ENCODE peak calls at places on chromosomes 2 and 18, in seven cellular contexts. F, M, B, X, L, S and E are unnamed samples.

GRCh38 chr18:42426496-42427015 is 471.5 kb downstream of the PIK3C3 start:
- DNase-seq in F (no peak), M (no peak), B (no peak), X (no peak), L (no peak), S (no peak), E (no peak)

GRCh38 chr2:170361359-170361936 is 183.5 kb downstream of the MYO3B start:
- DNase-seq in F (peak), M (peak), B (no peak), X (peak), L (peak), S (peak), E (peak)

GRCh38 chr2:180652794-180653193 is 327.6 kb upstream of the UBE2E3 start:
- DNase-seq in F (no peak), M (no peak), B (no peak), X (no peak), L (no peak), S (no peak), E (no peak)

GRCh38 chr2:84958135-84959044 is 12.6 kb upstream of the KCMF1 start:
- DNase-seq in F (peak), M (peak), B (peak), X (peak), L (peak), S (no peak), E (no peak)

GRCh38 chr2:237919593-237919992 is 47.2 kb upstream of the UBE2F start:
- DNase-seq in F (no peak), M (no peak), B (peak), X (no peak), L (no peak), S (no peak), E (peak)

GRCh38 chr2:171317492-171318125 is 116.2 kb downstream of the METTL8 start:
- DNase-seq in F (no peak), M (no peak), B (no peak), X (no peak), L (peak), S (no peak), E (no peak)

GRCh38 chr2:74759991-74760390 is 73.9 kb upstream of the HK2 start:
- DNase-seq in F (no peak), M (no peak), B (no peak), X (no peak), L (no peak), S (no peak), E (no peak)

GRCh38 chr2:135029481-135030134 is 17.6 kb downstream of the MAP3K19 start:
- DNase-seq in F (no peak), M (no peak), B (no peak), X (no peak), L (no peak), S (no peak), E (no peak)

GRCh38 chr2:176080540-176081355 is 3.0 kb downstream of the EVX2 start:
- DNase-seq in F (no peak), M (no peak), B (peak), X (peak), L (peak), S (peak), E (no peak)

GRCh38 chr2:184945306-184945705 is 347.0 kb downstream of the ZNF804A start:
- DNase-seq in F (no peak), M (no peak), B (no peak), X (no peak), L (no peak), S (no peak), E (no peak)

GRCh38 chr2:133846476-133846875 is 278.2 kb upstream of the NCKAP5 start:
- DNase-seq in F (no peak), M (no peak), B (no peak), X (no peak), L (no peak), S (no peak), E (no peak)

GRCh38 chr2:241770936-241771285 is 5.7 kb upstream of the GAL3ST2 start:
- DNase-seq in F (no peak), M (no peak), B (no peak), X (no peak), L (no peak), S (no peak), E (no peak)

GRCh38 chr18:52670903-52671302 is 330.9 kb downstream of the DCC start:
- DNase-seq in F (peak), M (no peak), B (no peak), X (no peak), L (no peak), S (peak), E (peak)

GRCh38 chr2:178491612-178492011 is 11.4 kb downstream of the PLEKHA3 start:
- DNase-seq in F (no peak), M (no peak), B (no peak), X (no peak), L (no peak), S (no peak), E (no peak)

GRCh38 chr2:27664245-27664574 is 521 bp downstream of the SLC4A1AP start:
- DNase-seq in F (no peak), M (no peak), B (no peak), X (no peak), L (no peak), S (no peak), E (no peak)

GRCh38 chr2:29075894-29076700 is 1.8 kb upstream of the PCARE start:
- DNase-seq in F (no peak), M (no peak), B (no peak), X (no peak), L (peak), S (peak), E (no peak)

GRCh38 chr2:112621792-112622527 is 23.8 kb upstream of the SLC20A1 start:
- DNase-seq in F (no peak), M (no peak), B (peak), X (no peak), L (no peak), S (no peak), E (no peak)

GRCh38 chr18:506264-506663 is 5.8 kb upstream of the COLEC12 start:
- DNase-seq in F (no peak), M (no peak), B (no peak), X (no peak), L (no peak), S (no peak), E (no peak)

GRCh38 chr2:2142350-2142749 is 188.7 kb downstream of the MYT1L start:
- DNase-seq in F (no peak), M (no peak), B (no peak), X (no peak), L (no peak), S (no peak), E (no peak)

GRCh38 chr2:86622878-86623548 is 652 bp downstream of the RNF103 start:
- DNase-seq in F (no peak), M (no peak), B (peak), X (peak), L (peak), S (peak), E (peak)

GRCh38 chr2:229714736-229715541 is 584 bp upstream of the DNER start:
- DNase-seq in F (peak), M (no peak), B (peak), X (peak), L (peak), S (peak), E (no peak)

GRCh38 chr2:241035142-241035817 is 36.9 kb downstream of the SNED1 start:
- DNase-seq in F (no peak), M (no peak), B (peak), X (no peak), L (peak), S (no peak), E (no peak)

GRCh38 chr2:37676274-37676673 is 4.8 kb upstream of the CDC42EP3 start:
- DNase-seq in F (no peak), M (peak), B (no peak), X (no peak), L (no peak), S (no peak), E (no peak)

GRCh38 chr2:216012133-216012829 is 1.1 kb downstream of the MREG start:
- DNase-seq in F (peak), M (no peak), B (no peak), X (no peak), L (no peak), S (peak), E (no peak)

GRCh38 chr18:73785276-73785675 is 362.4 kb downstream of the FBXO15 start:
- DNase-seq in F (no peak), M (no peak), B (no peak), X (no peak), L (no peak), S (no peak), E (no peak)

GRCh38 chr2:200385063-200385635 is 78.7 kb downstream of the SPATS2L start:
- DNase-seq in F (no peak), M (no peak), B (no peak), X (no peak), L (no peak), S (no peak), E (no peak)

GRCh38 chr2:83022631-83023210 is 1436.4 kb downstream of the SUCLG1 start:
- DNase-seq in F (no peak), M (no peak), B (no peak), X (no peak), L (no peak), S (no peak), E (peak)

GRCh38 chr2:99403524-99403923 is 66.3 kb downstream of the EIF5B start:
- DNase-seq in F (peak), M (no peak), B (no peak), X (no peak), L (no peak), S (no peak), E (no peak)

GRCh38 chr2:110874565-110875383 is 142.4 kb downstream of the ACOXL start:
- DNase-seq in F (no peak), M (no peak), B (no peak), X (no peak), L (no peak), S (no peak), E (peak)

GRCh38 chr18:48948112-48949050 is 2.4 kb downstream of the SMAD7 start:
- DNase-seq in F (peak), M (no peak), B (peak), X (peak), L (no peak), S (peak), E (no peak)

GRCh38 chr2:121046335-121046734 is 238.7 kb downstream of the TFCP2L1 start:
- DNase-seq in F (no peak), M (no peak), B (no peak), X (no peak), L (no peak), S (no peak), E (no peak)

GRCh38 chr2:152243723-152244122 is 68.2 kb upstream of the STAM2 start:
- DNase-seq in F (peak), M (no peak), B (no peak), X (no peak), L (no peak), S (no peak), E (no peak)

GRCh38 chr2:121810959-121811853 is 55.8 kb downstream of the TSN start:
- DNase-seq in F (peak), M (peak), B (peak), X (peak), L (peak), S (peak), E (no peak)

GRCh38 chr2:139518276-139518675 is 738.1 kb upstream of the NXPH2 start:
- DNase-seq in F (no peak), M (no peak), B (no peak), X (no peak), L (no peak), S (no peak), E (no peak)

GRCh38 chr2:138974651-138975050 is 194.5 kb upstream of the NXPH2 start:
- DNase-seq in F (no peak), M (no peak), B (no peak), X (no peak), L (no peak), S (no peak), E (no peak)

DNA sequence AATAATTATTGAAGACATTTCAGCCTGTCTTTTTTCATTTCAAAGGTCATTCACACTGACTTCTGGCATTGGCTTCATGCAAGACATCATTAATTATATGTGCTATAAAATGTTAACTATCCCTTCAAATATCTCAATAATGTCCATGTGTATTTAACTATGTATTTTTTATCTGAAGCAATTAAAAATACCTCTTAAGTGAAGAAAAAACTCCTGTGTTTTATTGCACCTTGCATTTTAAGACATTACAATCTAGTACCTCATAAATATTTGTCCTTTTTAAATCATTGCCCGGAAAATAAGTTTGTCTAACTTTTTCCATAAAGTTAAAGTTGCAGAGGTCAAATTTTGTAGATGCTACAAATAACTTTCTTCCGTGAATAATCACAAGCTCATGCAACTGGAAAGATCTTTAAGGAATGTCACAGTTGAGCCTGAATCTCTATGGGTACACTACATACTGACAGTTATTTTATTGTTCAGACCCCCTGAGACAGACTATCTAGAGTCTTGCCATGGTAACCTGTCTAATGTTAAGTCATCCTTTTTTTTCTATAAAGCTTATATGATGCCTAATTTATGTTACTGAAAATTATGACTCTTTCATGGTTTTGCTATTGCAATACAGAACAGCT is 38.4 kb upstream of the COBLL1 start:
- DNase-seq in F (no peak), M (no peak), B (no peak), X (no peak), L (no peak), S (no peak), E (no peak)
- TF ChIP-seq POLR2AphosphoS5 in F (no peak), M (no peak), B (no peak), X (no peak), L (no peak), S (no peak), E (no peak)

DNA sequence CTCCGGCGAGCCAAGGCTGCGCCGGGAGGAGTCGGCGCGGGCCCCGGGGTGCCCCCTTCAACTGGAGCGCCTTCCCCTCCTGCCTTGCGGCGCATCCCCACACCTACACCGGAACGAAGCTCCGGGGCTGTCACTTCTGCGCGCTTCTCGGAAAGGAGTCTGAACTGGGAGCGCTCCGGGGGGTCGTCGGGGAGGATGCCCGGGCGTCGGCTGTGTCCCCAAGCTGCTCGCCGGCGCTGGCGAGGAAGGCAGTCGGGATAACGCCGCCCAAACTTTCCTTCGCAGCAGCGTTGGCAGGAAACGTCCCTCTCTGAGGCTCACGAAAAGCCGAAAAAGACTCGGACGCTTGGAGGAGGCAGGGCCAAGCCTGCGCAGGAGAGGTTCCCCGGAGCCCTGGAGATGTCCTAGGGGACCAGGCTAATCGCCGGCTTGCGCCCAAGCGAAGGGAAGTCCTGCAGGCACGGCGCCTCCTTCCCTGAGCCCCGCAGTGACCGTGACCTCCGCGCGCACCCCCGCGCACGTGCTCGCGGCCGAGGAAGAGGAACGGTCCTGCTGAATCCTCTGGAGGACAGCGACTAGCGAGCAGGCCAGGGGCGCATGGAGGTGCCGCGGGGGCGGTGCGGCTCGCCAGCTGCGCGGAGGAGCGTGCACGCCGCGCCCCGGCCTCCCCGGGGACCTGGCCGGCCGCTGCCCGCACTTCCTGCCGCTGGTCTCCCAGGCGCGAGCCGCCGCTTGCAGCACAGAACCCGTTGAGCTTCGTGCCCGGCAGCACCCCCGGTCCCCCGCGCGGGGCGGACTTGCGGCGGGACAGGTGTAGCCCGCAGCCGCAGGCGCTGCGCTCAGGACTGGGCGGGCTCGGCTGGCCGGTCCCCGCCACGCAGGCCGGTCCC is at the start of gene SH3RF3:
- DNase-seq in F (no peak), M (no peak), B (peak), X (peak), L (peak), S (peak), E (peak)
- TF ChIP-seq POLR2AphosphoS5 in F (no peak), M (no peak), B (no peak), X (no peak), L (no peak), S (no peak), E (no peak)

GRCh38 chr2:61631321-61631720 is 93.2 kb upstream of the XPO1 start:
- DNase-seq in F (no peak), M (no peak), B (no peak), X (no peak), L (no peak), S (no peak), E (no peak)

GRCh38 chr2:61636686-61637085 is 98.5 kb upstream of the XPO1 start:
- DNase-seq in F (no peak), M (no peak), B (no peak), X (no peak), L (no peak), S (no peak), E (no peak)

GRCh38 chr2:61634512-61634911 is 96.4 kb upstream of the XPO1 start:
- DNase-seq in F (no peak), M (no peak), B (no peak), X (no peak), L (no peak), S (no peak), E (no peak)

GRCh38 chr2:61632276-61633169 is 94.4 kb upstream of the XPO1 start:
- DNase-seq in F (no peak), M (no peak), B (no peak), X (no peak), L (no peak), S (no peak), E (no peak)

GRCh38 chr2:61633250-61633649 is 95.1 kb upstream of the XPO1 start:
- DNase-seq in F (no peak), M (no peak), B (no peak), X (no peak), L (no peak), S (no peak), E (no peak)
- TF ChIP-seq POLR2AphosphoS5 in F (no peak), M (no peak), B (no peak), X (no peak), L (no peak), S (no peak), E (no peak)

GRCh38 chr2:67650292-67651133 is 253.4 kb downstream of the ETAA1 start:
- DNase-seq in F (peak), M (peak), B (peak), X (peak), L (peak), S (peak), E (peak)

GRCh38 chr2:67646714-67647333 is 249.7 kb downstream of the ETAA1 start:
- DNase-seq in F (no peak), M (no peak), B (no peak), X (no peak), L (no peak), S (no peak), E (no peak)

GRCh38 chr2:67645280-67646255 is 248.4 kb downstream of the ETAA1 start:
- DNase-seq in F (no peak), M (no peak), B (no peak), X (no peak), L (no peak), S (no peak), E (no peak)

GRCh38 chr2:67652679-67653078 is 255.5 kb downstream of the ETAA1 start:
- DNase-seq in F (no peak), M (no peak), B (no peak), X (no peak), L (no peak), S (no peak), E (no peak)

GRCh38 chr2:67649331-67650071 is 252.4 kb downstream of the ETAA1 start:
- DNase-seq in F (no peak), M (no peak), B (peak), X (no peak), L (no peak), S (peak), E (no peak)
- TF ChIP-seq POLR2AphosphoS5 in F (no peak), M (no peak), B (peak), X (peak), L (no peak), S (no peak), E (no peak)

GRCh38 chr2:9308186-9308955 is 101.8 kb downstream of the ASAP2 start:
- DNase-seq in F (no peak), M (no peak), B (no peak), X (no peak), L (no peak), S (no peak), E (no peak)
- TF ChIP-seq POLR2AphosphoS5 in F (no peak), M (no peak), B (no peak), X (no peak), L (no peak), S (no peak), E (no peak)

GRCh38 chr2:119747311-119747710 is 12.4 kb upstream of the PTPN4 start:
- DNase-seq in F (no peak), M (no peak), B (no peak), X (no peak), L (peak), S (no peak), E (no peak)

GRCh38 chr2:119746836-119747235 is 12.9 kb upstream of the PTPN4 start:
- DNase-seq in F (no peak), M (no peak), B (no peak), X (no peak), L (peak), S (no peak), E (no peak)

GRCh38 chr2:119741868-119742267 is 17.9 kb upstream of the PTPN4 start:
- DNase-seq in F (no peak), M (no peak), B (no peak), X (no peak), L (no peak), S (no peak), E (no peak)

GRCh38 chr2:119745566-119745965 is 14.2 kb upstream of the PTPN4 start:
- DNase-seq in F (no peak), M (no peak), B (no peak), X (no peak), L (no peak), S (no peak), E (no peak)

DNA sequence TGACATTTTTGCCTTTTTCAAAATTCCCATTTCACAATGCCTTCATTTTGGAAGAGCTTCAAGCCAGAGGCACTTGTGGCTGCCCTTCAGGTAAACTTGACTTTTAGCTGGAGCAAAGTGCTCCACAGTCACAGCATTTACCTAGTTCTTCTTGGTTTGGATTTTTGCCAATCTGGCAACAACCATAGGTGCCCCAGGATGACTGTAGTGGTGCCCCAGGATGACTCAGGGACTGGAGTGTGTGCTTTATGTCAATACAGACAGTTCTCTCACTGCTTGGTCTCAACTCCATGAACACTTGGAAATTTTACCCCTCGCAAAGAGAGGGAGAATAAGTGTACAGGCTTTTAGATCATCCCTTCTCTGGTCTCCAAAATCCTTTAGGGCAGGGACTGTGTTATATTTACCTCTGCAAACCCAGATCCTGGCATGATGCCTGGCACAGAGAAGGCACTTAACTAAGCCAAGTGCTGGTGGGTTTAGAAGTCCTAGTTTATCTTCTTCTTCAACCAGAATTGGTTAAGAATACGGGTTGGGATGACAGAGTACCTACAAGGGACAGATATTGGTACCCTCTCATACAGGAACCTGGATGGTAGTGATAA is 15.3 kb upstream of the PTPN4 start:
- DNase-seq in F (peak), M (peak), B (no peak), X (no peak), L (no peak), S (no peak), E (no peak)
- TF ChIP-seq POLR2AphosphoS5 in F (no peak), M (no peak), B (peak), X (peak), L (no peak), S (peak), E (no peak)

GRCh38 chr2:160968183-160968582 is 192.0 kb upstream of the TANK start:
- DNase-seq in F (no peak), M (no peak), B (no peak), X (no peak), L (no peak), S (no peak), E (no peak)
- TF ChIP-seq POLR2AphosphoS5 in F (no peak), M (no peak), B (no peak), X (no peak), L (no peak), S (no peak), E (no peak)